ENCODE peak calls at places on chromosomes 16 and 17, in eight cellular contexts. One of them, this sample, is unnamed.

GRCh38 chr17:45848405-45848804 is 3.7 kb downstream of the SPPL2C start:
- DNase-seq in transverse colon: no peak
- DNase-seq in stomach: no peak
- DNase-seq in prostate gland: no peak
- DNase-seq in HCT116: no peak
- DNase-seq in breast epithelium: no peak
- DNase-seq in esophagus muscularis mucosa: no peak
- DNase-seq in GM12878: no peak
- DNase-seq in this sample: no peak

GRCh38 chr17:13704333-13704732 is 102.6 kb upstream of the HS3ST3A1 start:
- DNase-seq in transverse colon: no peak
- DNase-seq in stomach: no peak
- DNase-seq in prostate gland: no peak
- DNase-seq in HCT116: no peak
- DNase-seq in breast epithelium: no peak
- DNase-seq in esophagus muscularis mucosa: no peak
- DNase-seq in GM12878: no peak
- DNase-seq in this sample: no peak

GRCh38 chr17:19248923-19249574 is 11.9 kb downstream of the EPN2 start:
- DNase-seq in transverse colon: peak
- DNase-seq in stomach: no peak
- DNase-seq in prostate gland: peak
- DNase-seq in HCT116: no peak
- DNase-seq in breast epithelium: no peak
- DNase-seq in esophagus muscularis mucosa: no peak
- DNase-seq in GM12878: no peak
- DNase-seq in this sample: peak

GRCh38 chr17:10169274-10169673 is 29.1 kb downstream of the GAS7 start:
- DNase-seq in transverse colon: no peak
- DNase-seq in stomach: no peak
- DNase-seq in prostate gland: no peak
- DNase-seq in HCT116: no peak
- DNase-seq in breast epithelium: no peak
- DNase-seq in esophagus muscularis mucosa: no peak
- DNase-seq in GM12878: no peak
- DNase-seq in this sample: no peak

GRCh38 chr16:72092832-72093447 is 480 bp downstream of the TXNL4B start:
- DNase-seq in transverse colon: no peak
- DNase-seq in stomach: no peak
- DNase-seq in prostate gland: no peak
- DNase-seq in HCT116: no peak
- DNase-seq in breast epithelium: no peak
- DNase-seq in esophagus muscularis mucosa: no peak
- DNase-seq in GM12878: no peak
- DNase-seq in this sample: no peak

GRCh38 chr17:51434434-51435170 is 174.3 kb downstream of the UTP18 start:
- DNase-seq in transverse colon: no peak
- DNase-seq in stomach: no peak
- DNase-seq in prostate gland: no peak
- DNase-seq in HCT116: peak
- DNase-seq in breast epithelium: no peak
- DNase-seq in esophagus muscularis mucosa: no peak
- DNase-seq in GM12878: no peak
- DNase-seq in this sample: no peak

GRCh38 chr17:53794875-53795274 is 27.9 kb upstream of the KIF2B start:
- DNase-seq in transverse colon: no peak
- DNase-seq in stomach: no peak
- DNase-seq in prostate gland: no peak
- DNase-seq in HCT116: no peak
- DNase-seq in breast epithelium: no peak
- DNase-seq in esophagus muscularis mucosa: no peak
- DNase-seq in GM12878: no peak
- DNase-seq in this sample: no peak

GRCh38 chr17:40490982-40491381 is 10.4 kb downstream of the TNS4 start:
- DNase-seq in transverse colon: no peak
- DNase-seq in stomach: no peak
- DNase-seq in prostate gland: no peak
- DNase-seq in HCT116: no peak
- DNase-seq in breast epithelium: no peak
- DNase-seq in esophagus muscularis mucosa: no peak
- DNase-seq in GM12878: no peak
- DNase-seq in this sample: no peak

GRCh38 chr16:87324411-87325275 is 7.5 kb upstream of the C16orf95 start:
- DNase-seq in transverse colon: peak
- DNase-seq in stomach: no peak
- DNase-seq in prostate gland: no peak
- DNase-seq in HCT116: no peak
- DNase-seq in breast epithelium: no peak
- DNase-seq in esophagus muscularis mucosa: no peak
- DNase-seq in GM12878: no peak
- DNase-seq in this sample: no peak

GRCh38 chr16:89898201-89898967 is 20.3 kb upstream of the MC1R start:
- DNase-seq in transverse colon: no peak
- DNase-seq in stomach: no peak
- DNase-seq in prostate gland: no peak
- DNase-seq in HCT116: no peak
- DNase-seq in breast epithelium: no peak
- DNase-seq in esophagus muscularis mucosa: no peak
- DNase-seq in GM12878: no peak
- DNase-seq in this sample: peak

GRCh38 chr16:89903908-89904515 is 14.7 kb upstream of the MC1R start:
- DNase-seq in transverse colon: no peak
- DNase-seq in stomach: no peak
- DNase-seq in prostate gland: no peak
- DNase-seq in HCT116: no peak
- DNase-seq in breast epithelium: no peak
- DNase-seq in esophagus muscularis mucosa: no peak
- DNase-seq in GM12878: no peak
- DNase-seq in this sample: peak

GRCh38 chr16:89899879-89900481 is 18.7 kb upstream of the MC1R start:
- DNase-seq in transverse colon: no peak
- DNase-seq in stomach: no peak
- DNase-seq in prostate gland: no peak
- DNase-seq in HCT116: no peak
- DNase-seq in breast epithelium: no peak
- DNase-seq in esophagus muscularis mucosa: no peak
- DNase-seq in GM12878: no peak
- DNase-seq in this sample: no peak

GRCh38 chr16:89902980-89903379 is 15.7 kb upstream of the MC1R start:
- DNase-seq in transverse colon: no peak
- DNase-seq in stomach: no peak
- DNase-seq in prostate gland: no peak
- DNase-seq in HCT116: no peak
- DNase-seq in breast epithelium: no peak
- DNase-seq in esophagus muscularis mucosa: no peak
- DNase-seq in GM12878: no peak
- DNase-seq in this sample: peak

GRCh38 chr16:89900885-89901284 is 17.8 kb upstream of the MC1R start:
- DNase-seq in transverse colon: no peak
- DNase-seq in stomach: no peak
- DNase-seq in prostate gland: no peak
- DNase-seq in HCT116: no peak
- DNase-seq in breast epithelium: no peak
- DNase-seq in esophagus muscularis mucosa: no peak
- DNase-seq in GM12878: no peak
- DNase-seq in this sample: no peak
- TF ChIP-seq POLR2AphosphoS5 in transverse colon: no peak
- TF ChIP-seq POLR2AphosphoS5 in stomach: no peak
- TF ChIP-seq POLR2AphosphoS5 in prostate gland: no peak
- TF ChIP-seq POLR2AphosphoS5 in HCT116: no peak
- TF ChIP-seq POLR2AphosphoS5 in breast epithelium: no peak
- TF ChIP-seq POLR2AphosphoS5 in esophagus muscularis mucosa: no peak
- TF ChIP-seq POLR2AphosphoS5 in GM12878: no peak
- TF ChIP-seq POLR2AphosphoS5 in this sample: no peak

DNA sequence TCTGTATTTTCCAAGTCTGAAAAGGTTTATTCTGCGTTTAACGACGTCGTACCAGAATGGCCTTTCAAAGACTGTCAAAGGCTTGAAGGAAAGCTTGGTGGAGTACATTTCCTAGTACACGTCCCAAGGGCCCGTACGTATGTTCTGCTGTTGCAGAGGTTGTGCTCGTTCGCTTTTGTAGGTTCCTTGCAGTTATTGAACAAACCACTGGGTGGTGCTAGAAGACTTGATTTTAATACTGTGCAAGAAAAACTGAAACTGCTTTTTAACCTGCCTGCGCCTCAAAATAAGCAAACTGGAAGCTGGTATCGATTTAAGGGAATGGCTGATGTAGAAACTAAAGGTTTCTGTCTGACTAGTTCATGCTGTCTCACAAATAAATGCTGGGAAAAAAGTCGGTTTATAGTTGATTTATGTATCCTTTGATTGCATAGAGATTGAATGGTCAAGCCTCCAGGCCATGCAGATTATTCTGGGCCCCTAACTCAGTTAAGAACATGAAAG is 54.6 kb downstream of the USP10 start:
- DNase-seq in transverse colon: peak
- DNase-seq in stomach: peak
- DNase-seq in prostate gland: peak
- DNase-seq in HCT116: peak
- DNase-seq in breast epithelium: no peak
- DNase-seq in esophagus muscularis mucosa: no peak
- DNase-seq in GM12878: peak
- DNase-seq in this sample: peak
- H3K27ac ChIP-seq in transverse colon: no peak
- H3K27ac ChIP-seq in stomach: peak
- H3K27ac ChIP-seq in prostate gland: peak
- H3K27ac ChIP-seq in HCT116: no peak
- H3K27ac ChIP-seq in breast epithelium: no peak
- H3K27ac ChIP-seq in esophagus muscularis mucosa: peak
- H3K27ac ChIP-seq in GM12878: peak
- H3K27ac ChIP-seq in this sample: peak

GRCh38 chr17:6753565-6753964 is 2.3 kb upstream of the XAF1 start:
- DNase-seq in transverse colon: no peak
- DNase-seq in stomach: no peak
- DNase-seq in prostate gland: no peak
- DNase-seq in HCT116: no peak
- DNase-seq in breast epithelium: no peak
- DNase-seq in esophagus muscularis mucosa: no peak
- DNase-seq in GM12878: no peak
- DNase-seq in this sample: no peak

GRCh38 chr17:6753006-6753445 is 2.8 kb upstream of the XAF1 start:
- DNase-seq in transverse colon: peak
- DNase-seq in stomach: no peak
- DNase-seq in prostate gland: no peak
- DNase-seq in HCT116: no peak
- DNase-seq in breast epithelium: no peak
- DNase-seq in esophagus muscularis mucosa: no peak
- DNase-seq in GM12878: no peak
- DNase-seq in this sample: peak

GRCh38 chr17:6749519-6749918 is 6.3 kb upstream of the XAF1 start:
- DNase-seq in transverse colon: no peak
- DNase-seq in stomach: no peak
- DNase-seq in prostate gland: no peak
- DNase-seq in HCT116: no peak
- DNase-seq in breast epithelium: no peak
- DNase-seq in esophagus muscularis mucosa: no peak
- DNase-seq in GM12878: no peak
- DNase-seq in this sample: no peak

GRCh38 chr17:6755281-6755680 is 565 bp upstream of the XAF1 start:
- DNase-seq in transverse colon: peak
- DNase-seq in stomach: no peak
- DNase-seq in prostate gland: no peak
- DNase-seq in HCT116: no peak
- DNase-seq in breast epithelium: no peak
- DNase-seq in esophagus muscularis mucosa: no peak
- DNase-seq in GM12878: no peak
- DNase-seq in this sample: peak

GRCh38 chr17:6752068-6752909 is 3.6 kb upstream of the XAF1 start:
- DNase-seq in transverse colon: peak
- DNase-seq in stomach: no peak
- DNase-seq in prostate gland: no peak
- DNase-seq in HCT116: no peak
- DNase-seq in breast epithelium: no peak
- DNase-seq in esophagus muscularis mucosa: no peak
- DNase-seq in GM12878: no peak
- DNase-seq in this sample: peak
- TF ChIP-seq POLR2A in transverse colon: no peak
- TF ChIP-seq POLR2A in stomach: no peak
- TF ChIP-seq POLR2A in prostate gland: no peak
- TF ChIP-seq POLR2A in HCT116: no peak
- TF ChIP-seq POLR2A in breast epithelium: no peak
- TF ChIP-seq POLR2A in esophagus muscularis mucosa: no peak
- TF ChIP-seq POLR2A in GM12878: no peak
- TF ChIP-seq POLR2A in this sample: no peak

GRCh38 chr16:85616608-85617311 is 3.6 kb downstream of the GSE1 start:
- DNase-seq in transverse colon: peak
- DNase-seq in stomach: peak
- DNase-seq in prostate gland: peak
- DNase-seq in HCT116: no peak
- DNase-seq in breast epithelium: no peak
- DNase-seq in esophagus muscularis mucosa: no peak
- DNase-seq in GM12878: peak
- DNase-seq in this sample: no peak

GRCh38 chr16:85613609-85614337 is 651 bp downstream of the GSE1 start:
- DNase-seq in transverse colon: peak
- DNase-seq in stomach: peak
- DNase-seq in prostate gland: peak
- DNase-seq in HCT116: no peak
- DNase-seq in breast epithelium: peak
- DNase-seq in esophagus muscularis mucosa: no peak
- DNase-seq in GM12878: no peak
- DNase-seq in this sample: peak

GRCh38 chr16:85615852-85616607 is 2.9 kb downstream of the GSE1 start:
- DNase-seq in transverse colon: peak
- DNase-seq in stomach: peak
- DNase-seq in prostate gland: no peak
- DNase-seq in HCT116: peak
- DNase-seq in breast epithelium: peak
- DNase-seq in esophagus muscularis mucosa: peak
- DNase-seq in GM12878: peak
- DNase-seq in this sample: peak

GRCh38 chr16:85614338-85615013 is 1.4 kb downstream of the GSE1 start:
- DNase-seq in transverse colon: peak
- DNase-seq in stomach: no peak
- DNase-seq in prostate gland: no peak
- DNase-seq in HCT116: no peak
- DNase-seq in breast epithelium: no peak
- DNase-seq in esophagus muscularis mucosa: no peak
- DNase-seq in GM12878: no peak
- DNase-seq in this sample: no peak

DNA sequence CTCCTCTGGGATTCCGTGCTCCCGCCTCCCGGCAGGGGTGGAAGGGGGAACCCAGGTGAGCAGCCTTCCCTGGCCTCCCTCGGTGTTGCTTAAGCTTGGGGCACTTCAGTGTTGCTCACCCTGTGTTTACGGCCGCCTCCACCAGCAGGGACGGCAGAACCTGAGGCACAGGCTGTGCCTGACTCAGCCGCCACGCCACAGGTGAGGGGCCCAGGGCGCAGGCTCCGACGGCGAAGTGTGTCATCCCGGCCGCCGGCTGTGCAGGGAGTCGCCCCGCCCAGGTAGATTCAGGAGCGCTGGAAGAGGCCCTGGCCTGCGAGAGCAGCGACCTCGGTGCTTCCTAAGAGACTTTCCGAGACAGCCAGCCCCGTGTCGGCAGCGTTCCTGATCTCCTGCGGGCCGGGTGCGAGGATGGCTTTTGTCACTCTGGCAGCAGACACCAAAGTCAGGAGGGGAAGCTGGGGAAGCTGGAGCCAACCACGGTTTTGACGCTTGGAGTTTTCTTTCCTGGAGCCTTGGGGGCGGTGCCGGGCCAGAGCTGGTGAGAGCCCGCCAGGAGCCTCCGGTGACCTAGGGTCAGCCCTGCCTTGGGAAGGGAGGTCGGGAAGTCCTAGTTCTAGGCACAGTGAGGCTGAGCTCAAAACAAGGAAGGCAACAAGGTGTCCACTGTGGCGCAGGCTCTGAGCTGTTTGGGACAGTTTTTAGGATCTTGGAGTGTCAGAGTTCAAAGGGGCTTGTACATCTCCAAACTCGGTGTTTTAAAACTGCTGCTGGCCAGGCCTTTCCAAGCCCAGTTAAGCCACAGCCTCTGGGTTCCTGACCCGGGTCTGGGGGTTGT is 2.1 kb downstream of the GSE1 start:
- DNase-seq in transverse colon: peak
- DNase-seq in stomach: peak
- DNase-seq in prostate gland: peak
- DNase-seq in HCT116: peak
- DNase-seq in breast epithelium: peak
- DNase-seq in esophagus muscularis mucosa: no peak
- DNase-seq in GM12878: no peak
- DNase-seq in this sample: no peak
- TF ChIP-seq POLR2AphosphoS5 in transverse colon: peak
- TF ChIP-seq POLR2AphosphoS5 in stomach: no peak
- TF ChIP-seq POLR2AphosphoS5 in prostate gland: peak
- TF ChIP-seq POLR2AphosphoS5 in HCT116: peak
- TF ChIP-seq POLR2AphosphoS5 in breast epithelium: no peak
- TF ChIP-seq POLR2AphosphoS5 in esophagus muscularis mucosa: no peak
- TF ChIP-seq POLR2AphosphoS5 in GM12878: no peak
- TF ChIP-seq POLR2AphosphoS5 in this sample: no peak

This sample was measured in sigmoid colon.